ENCODE peak calls at places on chromosomes 2 and 18, in four cellular contexts. One of them, this sample, is unnamed.

GRCh38 chr18:45291616-45292612 is 323.4 kb upstream of the SLC14A2 start:
- DNase-seq in H9: no peak
- DNase-seq in neuronal stem cell: no peak
- DNase-seq in IMR-90: no peak
- DNase-seq in this sample: peak

GRCh38 chr2:204673877-204674276 is 128.6 kb downstream of the PARD3B start:
- DNase-seq in neuronal stem cell: no peak
- DNase-seq in IMR-90: peak
- DNase-seq in H9: no peak
- DNase-seq in this sample: peak

GRCh38 chr2:48912110-48912509 is 156.6 kb upstream of the LHCGR start:
- DNase-seq in H9: no peak
- DNase-seq in IMR-90: no peak
- DNase-seq in neuronal stem cell: no peak
- DNase-seq in this sample: no peak

GRCh38 chr2:169664600-169664977 is 29.6 kb downstream of the CFAP210 start:
- DNase-seq in H9: no peak
- DNase-seq in IMR-90: peak
- DNase-seq in neuronal stem cell: no peak
- DNase-seq in this sample: no peak

GRCh38 chr2:191800874-191801273 is 46.0 kb downstream of the CAVIN2 start:
- DNase-seq in IMR-90: peak
- DNase-seq in neuronal stem cell: no peak
- DNase-seq in H9: no peak
- DNase-seq in this sample: no peak

GRCh38 chr18:46412831-46413371 is 244.1 kb downstream of the LOXHD1 start:
- DNase-seq in neuronal stem cell: no peak
- DNase-seq in H9: no peak
- DNase-seq in IMR-90: no peak
- DNase-seq in this sample: no peak

GRCh38 chr2:242056785-242057184 is 187.3 kb downstream of the RTP5 start:
- DNase-seq in neuronal stem cell: no peak
- DNase-seq in H9: no peak
- DNase-seq in IMR-90: no peak
- DNase-seq in this sample: no peak

GRCh38 chr18:25451077-25451658 is 99.2 kb upstream of the ZNF521 start:
- DNase-seq in IMR-90: no peak
- DNase-seq in neuronal stem cell: no peak
- DNase-seq in H9: no peak
- DNase-seq in this sample: no peak

GRCh38 chr2:9710311-9710710 is 79.5 kb upstream of the YWHAQ start:
- DNase-seq in H9: no peak
- DNase-seq in neuronal stem cell: no peak
- DNase-seq in IMR-90: no peak
- DNase-seq in this sample: no peak

GRCh38 chr2:176830362-176830761 is 382.2 kb upstream of the HNRNPA3 start:
- DNase-seq in IMR-90: no peak
- DNase-seq in neuronal stem cell: peak
- DNase-seq in H9: peak
- DNase-seq in this sample: no peak

GRCh38 chr2:99488999-99489757 is 639 bp downstream of the REV1 start:
- DNase-seq in IMR-90: peak
- DNase-seq in neuronal stem cell: no peak
- DNase-seq in H9: peak
- DNase-seq in this sample: peak

DNA sequence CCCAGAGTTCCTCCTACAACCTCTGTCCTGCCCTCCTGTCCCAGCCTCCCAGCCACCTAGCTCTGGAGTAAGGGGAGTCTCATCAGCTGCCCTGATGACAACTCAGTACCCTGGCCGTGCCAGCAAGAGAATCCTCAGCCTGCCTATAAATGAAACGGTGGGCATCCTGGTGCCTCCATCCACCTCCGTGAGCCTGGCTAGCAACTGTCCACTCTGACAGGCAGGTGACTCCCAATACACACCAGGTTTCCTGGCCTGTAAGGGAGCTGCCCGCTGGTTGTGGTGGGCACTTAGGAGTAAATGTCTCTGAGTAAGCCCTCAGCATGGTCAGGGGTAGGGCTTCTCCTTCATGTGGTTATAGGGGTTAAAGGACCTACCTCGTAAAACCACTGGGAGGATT is 81.5 kb downstream of the XDH start:
- DNase-seq in neuronal stem cell: no peak
- DNase-seq in H9: no peak
- DNase-seq in IMR-90: no peak
- DNase-seq in this sample: no peak
- H3K18ac ChIP-seq in neuronal stem cell: peak
- H3K18ac ChIP-seq in H9: no peak
- H3K18ac ChIP-seq in IMR-90: no peak
- H3K18ac ChIP-seq in this sample: peak

GRCh38 chr2:234732404-234733092 is 219.3 kb upstream of the SH3BP4 start:
- DNase-seq in H9: no peak
- DNase-seq in IMR-90: no peak
- DNase-seq in neuronal stem cell: no peak
- DNase-seq in this sample: no peak
- H4K8ac ChIP-seq in H9: no peak
- H4K8ac ChIP-seq in IMR-90: no peak
- H4K8ac ChIP-seq in neuronal stem cell: no peak
- H4K8ac ChIP-seq in this sample: peak

DNA sequence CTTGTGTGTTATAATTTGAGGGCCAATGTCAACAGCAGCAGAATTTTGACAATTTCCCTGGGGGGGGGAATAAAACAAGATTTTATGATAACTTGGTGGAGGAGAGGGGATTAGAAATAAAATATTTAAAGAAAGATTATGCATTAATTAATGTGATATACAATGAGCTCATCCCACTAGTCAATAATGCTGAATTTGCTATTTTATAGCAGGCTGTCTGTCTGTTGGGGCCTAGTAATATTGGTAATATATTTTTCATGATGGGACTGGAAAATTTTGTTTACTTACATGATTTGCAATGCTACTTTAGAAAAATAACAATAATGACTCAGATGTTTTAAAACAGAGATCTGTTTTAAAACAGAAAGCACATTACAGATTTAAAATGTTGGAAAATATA is 118.0 kb downstream of the RNF152 start:
- DNase-seq in IMR-90: no peak
- DNase-seq in H9: no peak
- DNase-seq in neuronal stem cell: no peak
- DNase-seq in this sample: no peak
- H2BK120ac ChIP-seq in IMR-90: no peak
- H2BK120ac ChIP-seq in H9: no peak
- H2BK120ac ChIP-seq in neuronal stem cell: no peak
- H2BK120ac ChIP-seq in this sample: no peak

GRCh38 chr2:13818002-13818401 is 814.5 kb upstream of the LRATD1 start:
- DNase-seq in IMR-90: no peak
- DNase-seq in neuronal stem cell: no peak
- DNase-seq in H9: no peak
- DNase-seq in this sample: no peak
- H3K18ac ChIP-seq in IMR-90: no peak
- H3K18ac ChIP-seq in neuronal stem cell: no peak
- H3K18ac ChIP-seq in H9: no peak
- H3K18ac ChIP-seq in this sample: no peak

This sample was measured in mesenchymal stem cell.